ENCODE peak calls at places on chromosomes 2 and 18, in nine cellular contexts. F is sigmoid colon, Q is body of pancreas, D is uterus, H is ovary, X is transverse colon, J is heart left ventricle, R is A549, B is adrenal gland. G is an unnamed sample.

GRCh38 chr18:13266208-13267100 is 47.9 kb downstream of the LDLRAD4 start:
- DNase-seq in F (no peak), Q (no peak), D (no peak), H (no peak), X (no peak), J (peak; percentile 59), R (no peak), B (no peak), G (no peak)

GRCh38 chr2:218893349-218894167 is 12.9 kb downstream of the WNT10A start:
- DNase-seq in F (no peak), Q (no peak), D (no peak), H (no peak), X (no peak), J (no peak), R (no peak), B (no peak), G (no peak)

GRCh38 chr2:10316860-10317259 is 14.2 kb downstream of the HPCAL1 start:
- DNase-seq in F (no peak), Q (no peak), D (no peak), H (no peak), X (no peak), J (no peak), R (no peak), B (no peak), G (no peak)

GRCh38 chr2:102418421-102418961 is 4.5 kb upstream of the IL18RAP start:
- DNase-seq in F (no peak), Q (no peak), D (no peak), H (no peak), X (no peak), J (no peak), R (no peak), B (no peak), G (no peak)

GRCh38 chr2:120503793-120504571 is 158.0 kb downstream of the INHBB start:
- DNase-seq in F (no peak), Q (no peak), D (no peak), H (no peak), X (no peak), J (peak; percentile 55), R (no peak), B (no peak), G (no peak)

GRCh38 chr2:45177870-45178269 is 168.6 kb upstream of the SIX2 start:
- DNase-seq in F (no peak), Q (no peak), D (no peak), H (no peak), X (no peak), J (no peak), R (no peak), B (no peak), G (no peak)

GRCh38 chr2:1223791-1224190 is 189.5 kb upstream of the TPO start:
- DNase-seq in F (no peak), Q (no peak), D (no peak), H (no peak), X (no peak), J (no peak), R (no peak), B (no peak), G (no peak)

GRCh38 chr18:3012306-3012919 is 531 bp downstream of the LPIN2 start:
- DNase-seq in F (peak; percentile 76), Q (peak; percentile 41), D (peak; percentile 38), H (peak; percentile 56), X (peak; percentile 41), J (peak; percentile 48), R (no peak), B (peak; percentile 44), G (peak; percentile 41)

GRCh38 chr2:120283649-120284048 is 31.0 kb downstream of the RALB start:
- DNase-seq in F (no peak), Q (no peak), D (no peak), H (no peak), X (no peak), J (no peak), R (no peak), B (no peak), G (no peak)

GRCh38 chr18:79988079-79988924 is at the start of gene TXNL4A:
- DNase-seq in F (peak; percentile 90), Q (peak; percentile 85), D (peak; percentile 69), H (peak; percentile 74), X (peak; percentile 88), J (peak; percentile 86), R (peak; percentile 50), B (peak; percentile 84), G (peak; percentile 75)

GRCh38 chr2:203782262-203782976 is 76.0 kb downstream of the CD28 start:
- DNase-seq in F (no peak), Q (peak; percentile 55), D (no peak), H (peak; percentile 21), X (peak; percentile 37), J (peak; percentile 55), R (peak; percentile 56), B (peak; percentile 39), G (no peak)

GRCh38 chr2:217124050-217124449 is 264.2 kb upstream of the TNP1 start:
- DNase-seq in F (no peak), Q (no peak), D (no peak), H (no peak), X (no peak), J (no peak), R (no peak), B (no peak), G (no peak)

GRCh38 chr2:37776487-37776886 is 105.0 kb upstream of the CDC42EP3 start:
- DNase-seq in F (no peak), Q (no peak), D (no peak), H (no peak), X (no peak), J (no peak), R (peak; percentile 60), B (no peak), G (no peak)
- H3K27ac ChIP-seq in F (peak overlapping the region; percentile 88), Q (no peak overlapping the region), D (peak overlapping the region; percentile 98), H (no peak overlapping the region), X (peak overlapping the region; percentile 67), J (no peak overlapping the region), R (peak overlapping the region; percentile 81), B (no peak overlapping the region), G (peak overlapping the region; percentile 77)

GRCh38 chr18:10300739-10301138 is 153.7 kb upstream of the APCDD1 start:
- DNase-seq in F (no peak), Q (no peak), D (no peak), H (no peak), X (no peak), J (no peak), R (no peak), B (no peak), G (no peak)

GRCh38 chr18:10301831-10302483 is 152.5 kb upstream of the APCDD1 start:
- DNase-seq in F (no peak), Q (no peak), D (no peak), H (no peak), X (no peak), J (no peak), R (no peak), B (no peak), G (no peak)

GRCh38 chr18:10298346-10298745 is 156.1 kb upstream of the APCDD1 start:
- DNase-seq in F (no peak), Q (no peak), D (no peak), H (no peak), X (no peak), J (no peak), R (no peak), B (no peak), G (no peak)

GRCh38 chr18:10297079-10297478 is 157.4 kb upstream of the APCDD1 start:
- DNase-seq in F (no peak), Q (no peak), D (no peak), H (no peak), X (no peak), J (no peak), R (no peak), B (no peak), G (no peak)

DNA sequence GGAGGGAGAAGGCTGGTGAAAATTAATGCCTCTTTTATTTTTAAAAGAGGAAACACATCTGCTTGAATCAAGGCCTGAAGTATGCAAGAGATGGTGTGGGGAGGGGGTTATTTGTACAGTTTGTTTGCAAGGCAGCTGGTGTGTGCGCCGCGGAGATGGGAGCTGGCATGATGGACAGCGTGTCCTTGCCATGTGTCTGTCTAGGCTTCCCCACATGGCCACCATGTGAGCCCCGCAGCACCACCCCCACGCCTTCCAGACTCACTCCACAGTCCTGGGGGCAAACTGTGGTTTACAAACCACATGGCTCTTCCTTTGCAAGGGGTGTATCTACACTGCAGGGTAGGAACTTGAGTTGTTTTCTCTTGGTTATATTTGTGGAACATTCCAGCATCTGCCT is 154.7 kb upstream of the APCDD1 start:
- DNase-seq in F (no peak), Q (no peak), D (no peak), H (no peak), X (no peak), J (no peak), R (no peak), B (no peak), G (no peak)
- H3K4me1 ChIP-seq in F (no peaks in the 10 kb centered on the region), Q (no peaks in the 10 kb centered on the region), D (no peaks in the 10 kb centered on the region), H (peaks cover 4% of the 10 kb centered on the region), X (no peaks in the 10 kb centered on the region), J (no peaks in the 10 kb centered on the region), R (no peaks in the 10 kb centered on the region), B (no peaks in the 10 kb centered on the region), G (no peaks in the 10 kb centered on the region)

GRCh38 chr2:230668184-230668938 is 44.3 kb upstream of the CAB39 start:
- DNase-seq in F (no peak), Q (no peak), D (no peak), H (no peak), X (peak; percentile 66), J (peak; percentile 51), R (no peak), B (no peak), G (no peak)

GRCh38 chr2:230668939-230669303 is 43.7 kb upstream of the CAB39 start:
- DNase-seq in F (no peak), Q (no peak), D (no peak), H (no peak), X (no peak), J (no peak), R (no peak), B (no peak), G (no peak)

GRCh38 chr2:230665263-230665691 is 47.4 kb upstream of the CAB39 start:
- DNase-seq in F (no peak), Q (no peak), D (no peak), H (no peak), X (no peak), J (no peak), R (no peak), B (no peak), G (no peak)

GRCh38 chr2:230666446-230666845 is 46.2 kb upstream of the CAB39 start:
- DNase-seq in F (no peak), Q (no peak), D (no peak), H (no peak), X (peak; percentile 52), J (no peak), R (no peak), B (no peak), G (no peak)

GRCh38 chr2:230666885-230667712 is 45.5 kb upstream of the CAB39 start:
- DNase-seq in F (no peak), Q (no peak), D (no peak), H (no peak), X (peak; percentile 44), J (peak; percentile 30), R (no peak), B (no peak), G (no peak)
- TF ChIP-seq POLR2A in F (no peak), Q (no peak), D (no peak), H (no peak), X (no peak), J (no peak), R (no peak), B (no peak), G (no peak)

GRCh38 chr2:6370753-6371152 is 495.0 kb downstream of the CMPK2 start:
- DNase-seq in F (no peak), Q (no peak), D (no peak), H (no peak), X (no peak), J (no peak), R (no peak), B (no peak), G (no peak)
- H3K27ac ChIP-seq in F (no peak overlapping the region), Q (no peak overlapping the region), D (no peak overlapping the region), H (no peak overlapping the region), X (peak overlapping the region; percentile 71), J (no peak overlapping the region), R (no peak overlapping the region), B (no peak overlapping the region), G (no peak overlapping the region)